ENCODE peak calls at places on chromosome 19, in five cellular contexts. One of them, this sample, is unnamed.
A peak's percentile ranks its signal among the peaks of the same experiment; 100 is the strongest.

GRCh38 chr19:36059180-36059910 is 4.6 kb downstream of the WDR62 start:
- DNase-seq in thoracic aorta: no peak
- DNase-seq in stimulated activated CD4-positive, alpha-beta T cell treated with anti-CD3 and anti-CD28 coated beads, Interleukin-2, amount 100 ng/mL, for 24 hours: no peak
- DNase-seq in BE2C: no peak
- DNase-seq in HFF-Myc: no peak
- DNase-seq in this sample: no peak

GRCh38 chr19:35349614-35350521 is 2.2 kb downstream of the FFAR1 start:
- DNase-seq in thoracic aorta: no peak
- DNase-seq in stimulated activated CD4-positive, alpha-beta T cell treated with anti-CD3 and anti-CD28 coated beads, Interleukin-2, amount 100 ng/mL, for 24 hours: no peak
- DNase-seq in BE2C: no peak
- DNase-seq in HFF-Myc: no peak
- DNase-seq in this sample: no peak

GRCh38 chr19:46513461-46514236 is 18.0 kb upstream of the PNMA8B start:
- DNase-seq in thoracic aorta: no peak
- DNase-seq in stimulated activated CD4-positive, alpha-beta T cell treated with anti-CD3 and anti-CD28 coated beads, Interleukin-2, amount 100 ng/mL, for 24 hours: peak; percentile 89
- DNase-seq in BE2C: peak; percentile 90
- DNase-seq in HFF-Myc: peak; percentile 47
- DNase-seq in this sample: peak; percentile 20

GRCh38 chr19:45154064-45154827 is 6.5 kb downstream of the NKPD1 start:
- DNase-seq in thoracic aorta: no peak
- DNase-seq in stimulated activated CD4-positive, alpha-beta T cell treated with anti-CD3 and anti-CD28 coated beads, Interleukin-2, amount 100 ng/mL, for 24 hours: no peak
- DNase-seq in BE2C: peak; percentile 12
- DNase-seq in HFF-Myc: peak; percentile 32
- DNase-seq in this sample: peak; percentile 33

GRCh38 chr19:30387311-30388115 is 15.3 kb downstream of the ZNF536 start:
- DNase-seq in thoracic aorta: no peak
- DNase-seq in stimulated activated CD4-positive, alpha-beta T cell treated with anti-CD3 and anti-CD28 coated beads, Interleukin-2, amount 100 ng/mL, for 24 hours: no peak
- DNase-seq in BE2C: peak; percentile 88
- DNase-seq in HFF-Myc: no peak
- DNase-seq in this sample: no peak

GRCh38 chr19:18591735-18592385 is 3.3 kb downstream of the REX1BD start:
- DNase-seq in thoracic aorta: no peak
- DNase-seq in stimulated activated CD4-positive, alpha-beta T cell treated with anti-CD3 and anti-CD28 coated beads, Interleukin-2, amount 100 ng/mL, for 24 hours: no peak
- DNase-seq in BE2C: peak; percentile 83
- DNase-seq in HFF-Myc: peak; percentile 86
- DNase-seq in this sample: peak; percentile 27

GRCh38 chr19:1799695-1800342 is 12.3 kb downstream of the ATP8B3 start:
- DNase-seq in thoracic aorta: no peak
- DNase-seq in stimulated activated CD4-positive, alpha-beta T cell treated with anti-CD3 and anti-CD28 coated beads, Interleukin-2, amount 100 ng/mL, for 24 hours: no peak
- DNase-seq in BE2C: no peak
- DNase-seq in HFF-Myc: no peak
- DNase-seq in this sample: no peak

GRCh38 chr19:46350758-46351159 is 3.9 kb downstream of the PPP5C start:
- DNase-seq in thoracic aorta: no peak
- DNase-seq in stimulated activated CD4-positive, alpha-beta T cell treated with anti-CD3 and anti-CD28 coated beads, Interleukin-2, amount 100 ng/mL, for 24 hours: peak; percentile 45
- DNase-seq in BE2C: no peak
- DNase-seq in HFF-Myc: no peak
- DNase-seq in this sample: no peak

GRCh38 chr19:38247126-38247525 is 9.0 kb downstream of the PPP1R14A start:
- DNase-seq in thoracic aorta: no peak
- DNase-seq in stimulated activated CD4-positive, alpha-beta T cell treated with anti-CD3 and anti-CD28 coated beads, Interleukin-2, amount 100 ng/mL, for 24 hours: no peak
- DNase-seq in BE2C: no peak
- DNase-seq in HFF-Myc: no peak
- DNase-seq in this sample: no peak

GRCh38 chr19:37551123-37551993 is 43.2 kb downstream of the ZNF571 start:
- DNase-seq in thoracic aorta: no peak
- DNase-seq in stimulated activated CD4-positive, alpha-beta T cell treated with anti-CD3 and anti-CD28 coated beads, Interleukin-2, amount 100 ng/mL, for 24 hours: peak; percentile 63
- DNase-seq in BE2C: peak; percentile 84
- DNase-seq in HFF-Myc: no peak
- DNase-seq in this sample: no peak

GRCh38 chr19:45173816-45174215 is 4.2 kb downstream of the TRAPPC6A start:
- DNase-seq in thoracic aorta: no peak
- DNase-seq in stimulated activated CD4-positive, alpha-beta T cell treated with anti-CD3 and anti-CD28 coated beads, Interleukin-2, amount 100 ng/mL, for 24 hours: no peak
- DNase-seq in BE2C: no peak
- DNase-seq in HFF-Myc: no peak
- DNase-seq in this sample: peak; percentile 95

GRCh38 chr19:5247957-5248705 is 92.5 kb downstream of the PTPRS start:
- DNase-seq in thoracic aorta: no peak
- DNase-seq in stimulated activated CD4-positive, alpha-beta T cell treated with anti-CD3 and anti-CD28 coated beads, Interleukin-2, amount 100 ng/mL, for 24 hours: no peak
- DNase-seq in BE2C: no peak
- DNase-seq in HFF-Myc: no peak
- DNase-seq in this sample: no peak

GRCh38 chr19:30479231-30479630 is 107.0 kb downstream of the ZNF536 start:
- DNase-seq in thoracic aorta: no peak
- DNase-seq in stimulated activated CD4-positive, alpha-beta T cell treated with anti-CD3 and anti-CD28 coated beads, Interleukin-2, amount 100 ng/mL, for 24 hours: no peak
- DNase-seq in BE2C: no peak
- DNase-seq in HFF-Myc: no peak
- DNase-seq in this sample: no peak

GRCh38 chr19:50728084-50728737 is 5.0 kb downstream of the CLEC11A start:
- DNase-seq in thoracic aorta: no peak
- DNase-seq in stimulated activated CD4-positive, alpha-beta T cell treated with anti-CD3 and anti-CD28 coated beads, Interleukin-2, amount 100 ng/mL, for 24 hours: peak; percentile 87
- DNase-seq in BE2C: peak; percentile 97
- DNase-seq in HFF-Myc: peak; percentile 63
- DNase-seq in this sample: no peak

GRCh38 chr19:2800506-2800905 is 15.2 kb downstream of the THOP1 start:
- DNase-seq in thoracic aorta: no peak
- DNase-seq in stimulated activated CD4-positive, alpha-beta T cell treated with anti-CD3 and anti-CD28 coated beads, Interleukin-2, amount 100 ng/mL, for 24 hours: no peak
- DNase-seq in BE2C: no peak
- DNase-seq in HFF-Myc: no peak
- DNase-seq in this sample: no peak

GRCh38 chr19:4378886-4379285 is 21.5 kb downstream of the SH3GL1 start:
- DNase-seq in thoracic aorta: no peak
- DNase-seq in stimulated activated CD4-positive, alpha-beta T cell treated with anti-CD3 and anti-CD28 coated beads, Interleukin-2, amount 100 ng/mL, for 24 hours: no peak
- DNase-seq in BE2C: no peak
- DNase-seq in HFF-Myc: no peak
- DNase-seq in this sample: no peak

GRCh38 chr19:46515879-46516350 is 20.2 kb upstream of the PNMA8B start:
- DNase-seq in thoracic aorta: no peak
- DNase-seq in stimulated activated CD4-positive, alpha-beta T cell treated with anti-CD3 and anti-CD28 coated beads, Interleukin-2, amount 100 ng/mL, for 24 hours: peak; percentile 34
- DNase-seq in BE2C: no peak
- DNase-seq in HFF-Myc: peak; percentile 27
- DNase-seq in this sample: no peak

GRCh38 chr19:46821512-46822359 is 28.9 kb downstream of the AP2S1 start:
- DNase-seq in thoracic aorta: no peak
- DNase-seq in stimulated activated CD4-positive, alpha-beta T cell treated with anti-CD3 and anti-CD28 coated beads, Interleukin-2, amount 100 ng/mL, for 24 hours: peak; percentile 66
- DNase-seq in BE2C: no peak
- DNase-seq in HFF-Myc: no peak
- DNase-seq in this sample: no peak

GRCh38 chr19:40802300-40803169 is 3.5 kb downstream of the EGLN2 start:
- DNase-seq in thoracic aorta: no peak
- DNase-seq in stimulated activated CD4-positive, alpha-beta T cell treated with anti-CD3 and anti-CD28 coated beads, Interleukin-2, amount 100 ng/mL, for 24 hours: no peak
- DNase-seq in BE2C: peak; percentile 65
- DNase-seq in HFF-Myc: no peak
- DNase-seq in this sample: no peak

GRCh38 chr19:41999071-41999877 is 5.2 kb upstream of the ATP1A3 start:
- DNase-seq in thoracic aorta: no peak
- DNase-seq in stimulated activated CD4-positive, alpha-beta T cell treated with anti-CD3 and anti-CD28 coated beads, Interleukin-2, amount 100 ng/mL, for 24 hours: peak; percentile 37
- DNase-seq in BE2C: peak; percentile 57
- DNase-seq in HFF-Myc: no peak
- DNase-seq in this sample: no peak

GRCh38 chr19:58536852-58537798 is 6.7 kb upstream of the TRIM28 start:
- DNase-seq in thoracic aorta: no peak
- DNase-seq in stimulated activated CD4-positive, alpha-beta T cell treated with anti-CD3 and anti-CD28 coated beads, Interleukin-2, amount 100 ng/mL, for 24 hours: no peak
- DNase-seq in BE2C: no peak
- DNase-seq in HFF-Myc: no peak
- DNase-seq in this sample: no peak

GRCh38 chr19:10431943-10432735 is 11.8 kb downstream of the PDE4A start:
- DNase-seq in thoracic aorta: no peak
- DNase-seq in stimulated activated CD4-positive, alpha-beta T cell treated with anti-CD3 and anti-CD28 coated beads, Interleukin-2, amount 100 ng/mL, for 24 hours: peak; percentile 59
- DNase-seq in BE2C: peak; percentile 45
- DNase-seq in HFF-Myc: no peak
- DNase-seq in this sample: no peak